ENCODE peak calls at places on chromosomes 1 and 21, in nine cellular contexts. R, J, E, H, I, Y, C, N and D are unnamed samples.

GRCh38 chr21:15005391-15005790 is 59.4 kb downstream of the NRIP1 start:
- DNase-seq in R (peak), J (no peak), E (no peak), H (no peak), I (peak), Y (no peak), C (no peak), N (peak), D (no peak)

GRCh38 chr1:15430787-15431570 is 7.3 kb upstream of the CTRC start:
- DNase-seq in R (peak), J (no peak), E (no peak), H (peak), I (peak), Y (peak), C (peak), N (peak), D (no peak)

GRCh38 chr1:89928506-89928905 is 66.4 kb upstream of the ZNF326 start:
- DNase-seq in R (no peak), J (no peak), E (no peak), H (no peak), I (no peak), Y (no peak), C (no peak), N (no peak), D (no peak)

GRCh38 chr1:5909576-5910275 is 82.5 kb downstream of the NPHP4 start:
- DNase-seq in R (no peak), J (no peak), E (no peak), H (no peak), I (no peak), Y (no peak), C (no peak), N (no peak), D (no peak)

GRCh38 chr1:193558491-193559028 is 372.1 kb upstream of the B3GALT2 start:
- DNase-seq in R (peak), J (no peak), E (peak), H (peak), I (peak), Y (no peak), C (no peak), N (peak), D (no peak)

GRCh38 chr1:225921734-225922709 is 2.0 kb downstream of the PYCR2 start:
- DNase-seq in R (peak), J (no peak), E (peak), H (no peak), I (peak), Y (peak), C (no peak), N (no peak), D (no peak)

GRCh38 chr1:12196641-12197482 is 30.1 kb downstream of the TNFRSF1B start:
- DNase-seq in R (no peak), J (no peak), E (no peak), H (no peak), I (no peak), Y (peak), C (peak), N (no peak), D (no peak)

GRCh38 chr1:39352881-39353280 is 138.6 kb upstream of the BMP8A start:
- DNase-seq in R (peak), J (no peak), E (no peak), H (no peak), I (no peak), Y (no peak), C (no peak), N (no peak), D (no peak)

GRCh38 chr1:155255243-155256100 is at the start of gene ENTREP3:
- DNase-seq in R (peak), J (peak), E (peak), H (peak), I (peak), Y (peak), C (peak), N (peak), D (no peak)

GRCh38 chr21:26686278-26686677 is 113.2 kb upstream of the CYYR1 start:
- DNase-seq in R (peak), J (no peak), E (no peak), H (peak), I (peak), Y (no peak), C (no peak), N (peak), D (no peak)

GRCh38 chr1:39776400-39776713 is 5.2 kb upstream of the OXCT2 start:
- DNase-seq in R (no peak), J (no peak), E (no peak), H (no peak), I (no peak), Y (no peak), C (no peak), N (no peak), D (peak)

GRCh38 chr21:41894922-41895557 is 15.9 kb upstream of the PRDM15 start:
- DNase-seq in R (peak), J (peak), E (peak), H (no peak), I (peak), Y (no peak), C (no peak), N (no peak), D (no peak)

GRCh38 chr1:86992790-86993189 is 78.4 kb downstream of the HS2ST1 start:
- DNase-seq in R (no peak), J (no peak), E (no peak), H (no peak), I (no peak), Y (no peak), C (no peak), N (no peak), D (no peak)

GRCh38 chr1:203168991-203169390 is 6.6 kb downstream of the MYBPH start:
- DNase-seq in R (no peak), J (no peak), E (no peak), H (no peak), I (no peak), Y (no peak), C (no peak), N (no peak), D (no peak)

GRCh38 chr1:115063238-115063901 is 25.9 kb downstream of the TSPAN2 start:
- DNase-seq in R (no peak), J (no peak), E (no peak), H (no peak), I (peak), Y (no peak), C (no peak), N (peak), D (no peak)

GRCh38 chr1:147726161-147726560 is 34.2 kb downstream of the GJA5 start:
- DNase-seq in R (no peak), J (no peak), E (no peak), H (no peak), I (no peak), Y (no peak), C (no peak), N (no peak), D (no peak)

GRCh38 chr1:174912243-174912642 is 87.5 kb upstream of the CACYBP start:
- DNase-seq in R (no peak), J (no peak), E (no peak), H (no peak), I (no peak), Y (no peak), C (no peak), N (peak), D (peak)

GRCh38 chr1:13662498-13662897 is 37.5 kb upstream of the PRDM2 start:
- DNase-seq in R (peak), J (peak), E (peak), H (no peak), I (peak), Y (no peak), C (no peak), N (no peak), D (no peak)

GRCh38 chr1:1351511-1352427 is 2.6 kb upstream of the DVL1 start:
- DNase-seq in R (peak), J (no peak), E (peak), H (no peak), I (peak), Y (peak), C (no peak), N (no peak), D (no peak)

GRCh38 chr1:43285269-43285986 is at the start of gene C1orf210:
- DNase-seq in R (no peak), J (no peak), E (no peak), H (no peak), I (no peak), Y (no peak), C (no peak), N (no peak), D (no peak)

GRCh38 chr1:241551759-241552638 is 19.8 kb downstream of the KMO start:
- DNase-seq in R (no peak), J (no peak), E (no peak), H (no peak), I (no peak), Y (peak), C (no peak), N (peak), D (peak)